ENCODE peak calls at places on chromosomes 3 and 15, in six cellular contexts. D, E, B, K, Q and W are unnamed samples.

GRCh38 chr3:178140491-178140890 is 395.7 kb upstream of the KCNMB2 start:
- DNase-seq in E (no peak), K (no peak), Q (no peak), B (no peak), D (no peak), W (no peak)

GRCh38 chr3:10349801-10350200 is 28.9 kb upstream of the SEC13 start:
- DNase-seq in D (no peak), E (no peak), K (no peak), Q (no peak), B (no peak), W (no peak)

GRCh38 chr3:67067251-67067650 is 69.1 kb downstream of the KBTBD8 start:
- DNase-seq in Q (no peak), D (no peak), B (no peak), E (no peak), K (no peak), W (no peak)

GRCh38 chr3:48928679-48929078 is 10.0 kb downstream of the ARIH2 start:
- DNase-seq in E (no peak), B (no peak), Q (peak), K (no peak), D (no peak), W (no peak)

GRCh38 chr15:69468241-69469121 is 15.9 kb downstream of the RPLP1 start:
- DNase-seq in E (peak), B (peak), K (no peak), D (peak), Q (no peak), W (no peak)

GRCh38 chr3:65174713-65175112 is 486.9 kb upstream of the ADAMTS9 start:
- DNase-seq in Q (no peak), E (no peak), D (no peak), K (no peak), B (no peak), W (no peak)

GRCh38 chr3:38580450-38581382 is 68.8 kb downstream of the SCN5A start:
- DNase-seq in D (no peak), K (no peak), E (no peak), Q (no peak), B (no peak), W (no peak)

GRCh38 chr15:55869660-55870059 is 123.8 kb downstream of the NEDD4 start:
- DNase-seq in E (no peak), K (no peak), D (no peak), B (no peak), Q (no peak), W (no peak)

GRCh38 chr15:62894322-62895085 is 148.0 kb upstream of the TPM1 start:
- DNase-seq in B (no peak), E (no peak), D (no peak), K (no peak), Q (no peak), W (no peak)

GRCh38 chr15:63501256-63502089 is 2.9 kb upstream of the USP3 start:
- DNase-seq in B (peak), D (no peak), K (no peak), Q (peak), E (no peak), W (peak)

GRCh38 chr15:58918239-58918638 is 15.2 kb downstream of the SLTM start:
- DNase-seq in E (no peak), D (no peak), B (no peak), K (no peak), Q (no peak), W (no peak)

GRCh38 chr3:177521305-177521704 is 324.0 kb upstream of the TBL1XR1 start:
- DNase-seq in B (no peak), K (no peak), D (no peak), E (no peak), Q (no peak), W (no peak)

GRCh38 chr15:79969175-79969574 is 1.8 kb downstream of the BCL2A1 start:
- DNase-seq in E (no peak), Q (no peak), K (no peak), B (no peak), D (no peak), W (no peak)

GRCh38 chr15:95266481-95267061 is 1035.2 kb downstream of the MCTP2 start:
- DNase-seq in D (no peak), E (no peak), K (no peak), Q (no peak), B (no peak), W (no peak)

GRCh38 chr3:24521306-24522154 is 26.9 kb upstream of the THRB start:
- DNase-seq in B (no peak), E (no peak), K (no peak), D (no peak), Q (peak), W (no peak)

GRCh38 chr15:84819291-84819768 is 2.2 kb downstream of the ALPK3 start:
- DNase-seq in E (no peak), Q (no peak), K (no peak), D (no peak), B (no peak), W (no peak)

GRCh38 chr3:71599416-71599815 is 15.9 kb upstream of the FOXP1 start:
- DNase-seq in Q (no peak), E (no peak), B (no peak), D (no peak), K (no peak), W (no peak)

GRCh38 chr15:79071901-79072300 is 18.7 kb downstream of the RASGRF1 start:
- DNase-seq in E (no peak), Q (no peak), D (no peak), K (no peak), B (no peak), W (no peak)

GRCh38 chr15:36773698-36774097 is 194.3 kb downstream of the CDIN1 start:
- DNase-seq in D (no peak), K (no peak), B (no peak), Q (no peak), E (no peak), W (no peak)

GRCh38 chr3:112976001-112976400 is 1.1 kb upstream of the CD200R1 start:
- DNase-seq in Q (no peak), D (no peak), B (no peak), K (no peak), E (no peak), W (no peak)

GRCh38 chr3:29430558-29430971 is 149.7 kb downstream of the RBMS3 start:
- DNase-seq in B (no peak), D (no peak), Q (peak), K (peak), E (no peak), W (no peak)

GRCh38 chr3:107987036-107987557 is 103.7 kb downstream of the CD47 start:
- DNase-seq in K (peak), D (no peak), B (no peak), Q (peak), E (no peak), W (no peak)

GRCh38 chr3:169846458-169847193 is 23.1 kb downstream of the LRRC31 start:
- DNase-seq in E (no peak), Q (peak), B (no peak), D (no peak), K (peak), W (no peak)

GRCh38 chr3:111484666-111485065 is 57.3 kb upstream of the CD96 start:
- DNase-seq in D (no peak), B (no peak), E (no peak), K (no peak), Q (no peak), W (no peak)

GRCh38 chr15:94168250-94168649 is 63.1 kb upstream of the MCTP2 start:
- DNase-seq in E (no peak), Q (no peak), K (no peak), B (no peak), D (no peak), W (no peak)

GRCh38 chr3:46870651-46871050 is 6.9 kb upstream of the PTH1R start:
- DNase-seq in E (no peak), K (no peak), D (no peak), B (no peak), Q (no peak), W (no peak)

GRCh38 chr3:173398111-173398479 is 551 bp downstream of the NLGN1 start:
- DNase-seq in B (no peak), E (no peak), D (no peak), Q (no peak), K (peak), W (no peak)